ENCODE peak calls at places on chromosomes 3 and 15, in ten cellular contexts. G, T, V, O, D, U, S, W, X and Q are unnamed samples.

GRCh38 chr15:65189102-65189740 is 4.1 kb upstream of the CLPX start:
- DNase-seq in V (peak; percentile 79), S (peak; percentile 38), T (no peak), G (peak; percentile 75), O (no peak), D (peak; percentile 82), X (peak; percentile 36), U (no peak), W (no peak), Q (peak; percentile 44)

GRCh38 chr15:25933456-25934158 is 70.5 kb upstream of the ATP10A start:
- DNase-seq in X (no peak), O (peak; percentile 30), S (peak; percentile 79), T (no peak), U (peak; percentile 34), G (peak; percentile 3), D (peak; percentile 78), W (peak; percentile 52), V (peak; percentile 52), Q (no peak)

GRCh38 chr3:45105855-45106655 is 40.1 kb downstream of the CDCP1 start:
- DNase-seq in S (peak; percentile 86), O (peak; percentile 15), X (peak; percentile 82), U (peak; percentile 62), G (peak; percentile 94), D (no peak), W (peak; percentile 13), V (no peak), T (no peak), Q (peak; percentile 74)

GRCh38 chr15:77597804-77598453 is 34.8 kb downstream of the LINGO1 start:
- DNase-seq in G (peak; percentile 14), T (no peak), U (no peak), D (no peak), S (no peak), X (no peak), W (no peak), V (no peak), O (no peak), Q (no peak)

GRCh38 chr3:14900881-14901873 is 46.2 kb upstream of the NR2C2 start:
- DNase-seq in G (no peak), V (no peak), D (peak; percentile 64), O (no peak), W (no peak), T (no peak), U (no peak), X (no peak), S (no peak), Q (no peak)

GRCh38 chr3:69500604-69501003 is 114.7 kb upstream of the FRMD4B start:
- DNase-seq in V (no peak), G (no peak), T (no peak), X (no peak), U (no peak), W (no peak), O (no peak), S (no peak), D (no peak), Q (no peak)

GRCh38 chr15:76341366-76342045 is 4.9 kb downstream of the ISL2 start:
- DNase-seq in X (no peak), G (no peak), D (peak; percentile 88), W (no peak), O (no peak), U (no peak), T (no peak), S (no peak), V (no peak), Q (no peak)

GRCh38 chr3:171874879-171875278 is 31.7 kb downstream of the TMEM212 start:
- DNase-seq in S (peak; percentile 77), G (peak; percentile 74), W (no peak), V (no peak), O (no peak), U (no peak), T (no peak), X (peak; percentile 56), D (no peak), Q (no peak)